ENCODE peak calls at places on chromosomes 2 and 18, in six cellular contexts. D is fibroblast of lung, Z is Peyer's patch, R is body of pancreas, M is K562, X is lower lobe of right lung. E is an unnamed sample. For H3K4me1, the result is how much of the 10 kb centered on the place peaks cover.

GRCh38 chr2:191303349-191304005 is 58.3 kb downstream of the MYO1B start:
- DNase-seq in X (no peak), Z (no peak), R (no peak), M (no peak), D (no peak), E (no peak)

GRCh38 chr2:75570024-75570947 is 9.5 kb upstream of the EVA1A start:
- DNase-seq in M (no peak), X (no peak), D (no peak), R (no peak), Z (no peak), E (no peak)

GRCh38 chr2:82062469-82062868 is 1757.9 kb upstream of the LRRTM1 start:
- DNase-seq in D (no peak), M (no peak), R (no peak), Z (no peak), X (no peak), E (no peak)

GRCh38 chr18:26088482-26088881 is 1.9 kb downstream of the SS18 start:
- DNase-seq in Z (no peak), R (no peak), X (no peak), D (peak), M (peak), E (no peak)

GRCh38 chr2:223508372-223508771 is 93.8 kb downstream of the SCG2 start:
- DNase-seq in Z (no peak), R (no peak), D (no peak), X (no peak), M (no peak), E (no peak)

GRCh38 chr2:232871418-232871834 is 1.4 kb downstream of the SNORC start:
- DNase-seq in M (no peak), D (no peak), X (no peak), R (no peak), Z (no peak), E (no peak)

GRCh38 chr18:57004366-57005121 is 142.3 kb upstream of the BOD1L2 start:
- DNase-seq in R (no peak), Z (no peak), D (peak), M (no peak), X (no peak), E (no peak)

GRCh38 chr18:59200787-59201186 is 19.2 kb upstream of the GRP start:
- DNase-seq in M (no peak), D (no peak), X (no peak), Z (no peak), R (no peak), E (no peak)

GRCh38 chr2:216696751-216697560 is 1.6 kb upstream of the IGFBP5 start:
- DNase-seq in R (no peak), X (no peak), M (peak), D (peak), Z (no peak), E (no peak)

GRCh38 chr2:229598227-229598626 is 116.1 kb downstream of the DNER start:
- DNase-seq in D (no peak), R (no peak), Z (no peak), M (no peak), X (no peak), E (no peak)

GRCh38 chr2:197500503-197501179 is 462 bp downstream of the HSPE1 start:
- DNase-seq in X (no peak), Z (no peak), D (peak), R (no peak), M (no peak), E (peak)

GRCh38 chr2:223042704-223043118 is 9.3 kb upstream of the KCNE4 start:
- DNase-seq in X (no peak), D (peak), Z (no peak), M (no peak), R (no peak), E (no peak)

GRCh38 chr18:50142441-50143120 is 52.4 kb downstream of the MYO5B start:
- DNase-seq in X (no peak), M (no peak), R (no peak), Z (no peak), D (no peak), E (no peak)

GRCh38 chr2:152525277-152525838 is 190.4 kb downstream of the FMNL2 start:
- DNase-seq in R (peak), Z (no peak), X (no peak), M (no peak), D (no peak), E (no peak)

GRCh38 chr2:98379311-98380202 is 33.3 kb downstream of the CNGA3 start:
- DNase-seq in R (no peak), Z (no peak), X (no peak), D (peak), M (no peak), E (no peak)

GRCh38 chr2:5482929-5483331 is 209.3 kb upstream of the SOX11 start:
- DNase-seq in M (no peak), R (no peak), X (no peak), Z (no peak), D (peak), E (no peak)

GRCh38 chr18:11040823-11041712 is 108.3 kb downstream of the PIEZO2 start:
- DNase-seq in D (peak), R (peak), Z (no peak), M (peak), X (no peak), E (no peak)

GRCh38 chr18:77108001-77108692 is 24.4 kb downstream of the MBP start:
- DNase-seq in R (peak), X (no peak), Z (no peak), M (no peak), D (peak), E (no peak)
- H3K4me1 ChIP-seq in R (under half), X (half or more), Z (under half), M (under half), D (under half), E (half or more)

GRCh38 chr2:6880200-6880733 is 2.7 kb downstream of the RSAD2 start:
- DNase-seq in R (no peak), D (no peak), M (peak), Z (no peak), X (no peak), E (peak)
- H3K4me1 ChIP-seq in R (under half), D (under half), M (half or more), Z (under half), X (under half), E (under half)

DNA sequence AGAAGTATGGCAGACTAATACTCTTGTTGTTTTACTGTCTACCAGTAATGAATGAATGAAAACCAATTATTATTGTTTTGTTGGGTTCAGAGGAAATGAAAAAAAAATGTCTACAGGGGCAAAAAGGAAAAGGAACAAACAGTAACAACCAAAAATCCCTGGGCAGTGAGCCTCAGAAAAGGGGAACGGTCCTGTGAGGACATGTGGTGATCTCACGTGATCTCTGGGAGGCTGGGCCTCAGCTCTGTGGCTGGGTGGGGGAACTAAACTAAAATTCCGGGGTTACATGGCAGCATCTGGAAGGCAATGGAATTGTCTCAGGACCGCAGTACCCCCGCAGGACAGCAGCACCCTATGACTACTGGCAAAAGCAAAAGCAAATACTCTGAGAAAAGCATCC is 80.1 kb downstream of the AFF3 start:
- DNase-seq in D (no peak), M (no peak), X (no peak), Z (no peak), R (no peak), E (no peak)
- H3K4me1 ChIP-seq in D (under half), M (under half), X (under half), Z (under half), R (under half), E (under half)

DNA sequence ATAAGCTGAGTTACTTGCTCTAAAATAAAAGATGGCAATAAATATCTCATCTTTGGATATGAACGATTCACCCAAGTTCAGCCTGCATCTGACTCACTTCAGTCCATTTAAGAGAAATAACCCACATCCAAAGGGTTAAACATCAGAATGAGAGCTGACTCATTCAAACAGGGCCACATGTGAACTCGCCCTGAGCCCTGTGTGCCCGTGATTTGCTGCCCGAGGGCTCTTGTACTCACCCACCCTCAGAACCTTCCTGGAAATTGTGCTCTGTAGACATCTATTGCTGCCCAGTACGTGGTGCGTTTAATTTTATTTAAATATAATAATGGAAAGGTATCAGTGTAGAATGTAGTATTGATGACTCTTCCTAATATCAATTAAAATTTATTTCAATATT is 66.9 kb upstream of the RBM44 start:
- DNase-seq in Z (no peak), X (no peak), D (peak), M (no peak), R (no peak), E (no peak)
- H3K4me1 ChIP-seq in Z (under half), X (half or more), D (under half), M (under half), R (under half), E (under half)

DNA sequence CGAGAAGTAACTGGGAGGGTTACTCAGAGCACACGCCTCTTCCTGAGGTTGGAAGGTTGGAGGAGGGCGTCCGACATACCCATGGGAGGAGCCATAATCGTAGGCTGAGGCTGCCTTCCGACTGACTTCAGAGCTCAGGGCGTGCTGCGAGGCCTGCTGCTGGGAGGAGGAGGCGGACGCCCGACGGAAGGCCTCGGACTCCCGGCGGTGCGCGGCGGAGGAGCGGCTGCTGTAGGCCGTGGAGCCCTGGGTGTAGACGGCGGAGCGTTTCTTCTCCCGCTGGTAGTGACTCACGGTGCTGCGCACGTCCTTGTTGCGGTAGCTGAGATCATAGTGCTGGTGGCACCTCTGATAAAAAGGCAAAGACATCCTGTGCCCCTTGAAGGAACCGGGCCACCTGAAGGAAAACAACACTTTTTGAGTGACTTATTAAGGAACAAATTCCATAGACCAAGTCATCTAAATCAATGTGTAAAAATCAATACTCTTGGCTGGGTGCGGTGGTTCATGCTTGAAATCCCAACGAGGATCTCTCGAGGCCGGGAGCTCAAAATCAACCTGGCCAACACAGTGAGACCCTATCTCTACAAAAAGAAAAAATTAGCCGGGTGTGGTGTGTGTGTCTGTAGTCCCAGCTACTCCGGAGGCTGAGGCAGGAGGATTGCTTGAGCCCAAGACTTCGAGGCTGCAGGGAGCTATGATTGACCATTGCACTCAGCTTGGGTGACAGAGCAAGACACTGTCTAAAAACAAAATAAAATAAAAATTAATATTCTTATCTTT is 4.7 kb downstream of the MYOM1 start:
- DNase-seq in R (no peak), X (no peak), Z (no peak), D (no peak), M (no peak), E (no peak)
- H3K4me1 ChIP-seq in R (half or more), X (under half), Z (under half), D (under half), M (under half), E (under half)

GRCh38 chr2:29219374-29219773 is 104.2 kb downstream of the CLIP4 start:
- DNase-seq in Z (no peak), M (no peak), X (no peak), D (no peak), R (no peak), E (no peak)
- H3K4me1 ChIP-seq in Z (under half), M (under half), X (under half), D (under half), R (under half), E (under half)

GRCh38 chr2:23504591-23504990 is 119.6 kb downstream of the KLHL29 start:
- DNase-seq in Z (no peak), R (no peak), D (no peak), X (peak), M (no peak), E (no peak)

GRCh38 chr2:23503682-23504081 is 118.7 kb downstream of the KLHL29 start:
- DNase-seq in M (no peak), R (no peak), D (no peak), X (peak), Z (no peak), E (no peak)

GRCh38 chr2:23500836-23501235 is 115.9 kb downstream of the KLHL29 start:
- DNase-seq in M (no peak), D (no peak), X (no peak), R (no peak), Z (no peak), E (no peak)

GRCh38 chr2:23502096-23502495 is 117.1 kb downstream of the KLHL29 start:
- DNase-seq in D (no peak), Z (no peak), X (no peak), M (no peak), R (peak), E (no peak)

GRCh38 chr2:23503097-23503496 is 118.1 kb downstream of the KLHL29 start:
- DNase-seq in Z (no peak), D (no peak), R (no peak), X (peak), M (no peak), E (no peak)
- H3K4me1 ChIP-seq in Z (under half), D (under half), R (under half), X (under half), M (under half), E (under half)

GRCh38 chr18:69949538-69949936 is 1.9 kb upstream of the CD226 start:
- DNase-seq in X (no peak), Z (no peak), D (no peak), R (no peak), M (no peak), E (no peak)
- H3K4me1 ChIP-seq in X (under half), Z (under half), D (under half), R (under half), M (under half), E (under half)

DNA sequence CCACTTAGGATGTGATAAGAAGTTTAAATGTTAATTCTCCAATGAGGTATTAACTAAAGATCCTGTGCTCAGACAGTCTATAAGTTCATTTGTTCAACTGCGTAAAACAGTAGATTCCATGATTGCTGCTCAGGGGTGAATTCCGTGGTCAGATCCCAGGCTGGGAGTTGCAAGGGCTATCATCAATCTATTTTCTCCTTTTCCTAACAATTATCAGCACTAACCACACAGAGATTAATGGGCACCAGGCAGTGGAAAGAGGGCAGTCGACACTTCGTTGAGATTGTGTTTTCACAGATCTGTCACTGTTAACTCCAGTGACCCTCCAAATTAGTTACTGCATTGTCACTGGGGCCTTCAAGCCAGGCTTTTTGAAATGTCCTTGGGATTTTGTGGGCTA is 154.1 kb upstream of the SPRED2 start:
- DNase-seq in R (no peak), M (no peak), D (no peak), Z (no peak), X (no peak), E (no peak)
- H3K4me1 ChIP-seq in R (under half), M (under half), D (under half), Z (under half), X (under half), E (under half)

GRCh38 chr2:72144412-72144745 is 3.3 kb downstream of the CYP26B1 start:
- DNase-seq in R (no peak), Z (no peak), X (no peak), D (no peak), M (no peak), E (no peak)
- H3K4me1 ChIP-seq in R (half or more), Z (under half), X (half or more), D (under half), M (under half), E (under half)